ENCODE peak calls at places on chromosomes 4 and X, in seven cellular contexts. Q is right lobe of liver, E is suprapubic skin, J is Peyer's patch, U is heart left ventricle, K is A549, N is stomach. I is an unnamed sample.

GRCh38 chrX:150587585-150588503 is 19.4 kb downstream of the MTM1 start:
- DNase-seq in N (no peak), J (no peak), Q (no peak), U (no peak), E (no peak), K (peak), I (no peak)

GRCh38 chr4:170990989-170991589 is 822.1 kb upstream of the GALNTL6 start:
- DNase-seq in Q (no peak), J (no peak), K (no peak), U (no peak), N (no peak), E (no peak), I (no peak)

GRCh38 chr4:53640576-53641459 is 49.5 kb upstream of the LNX1 start:
- DNase-seq in J (no peak), N (peak), K (no peak), E (no peak), Q (no peak), U (no peak), I (no peak)

GRCh38 chrX:40132751-40133150 is 35.0 kb upstream of the BCOR start:
- DNase-seq in K (peak), Q (peak), E (no peak), J (peak), U (peak), N (peak), I (peak)

GRCh38 chrX:12753366-12753765 is 37.8 kb upstream of the PRPS2 start:
- DNase-seq in Q (no peak), K (no peak), J (no peak), U (no peak), E (no peak), N (no peak), I (no peak)

GRCh38 chrX:80578518-80579105 is 158.4 kb downstream of the TENT5D start:
- DNase-seq in N (no peak), E (no peak), U (no peak), K (no peak), J (no peak), Q (no peak), I (no peak)

GRCh38 chr4:164997324-164997723 is 19.9 kb upstream of the TRIM61 start:
- DNase-seq in N (no peak), U (no peak), Q (no peak), K (no peak), J (no peak), E (no peak), I (no peak)

GRCh38 chrX:373641-374471 is 12.9 kb downstream of the PPP2R3B start:
- DNase-seq in E (no peak), Q (no peak), K (peak), U (peak), J (no peak), N (no peak), I (no peak)

GRCh38 chrX:40644821-40645358 is 2.5 kb downstream of the CXorf38 start:
- DNase-seq in Q (peak), U (peak), J (peak), E (no peak), K (no peak), N (peak), I (peak)

GRCh38 chrX:17038681-17039161 is 92.3 kb downstream of the REPS2 start:
- DNase-seq in U (no peak), Q (no peak), K (no peak), J (no peak), N (no peak), E (no peak), I (peak)

GRCh38 chr4:174550541-174550940 is 28.3 kb upstream of the HPGD start:
- DNase-seq in J (no peak), E (no peak), U (no peak), Q (no peak), N (no peak), K (no peak), I (no peak)

GRCh38 chr4:167873536-167873935 is 218.8 kb upstream of the ANXA10 start:
- DNase-seq in Q (no peak), N (no peak), U (no peak), K (no peak), J (no peak), E (no peak), I (no peak)

GRCh38 chr4:137387924-137388323 is 144.4 kb downstream of the PCDH18 start:
- DNase-seq in J (no peak), K (no peak), Q (no peak), E (no peak), N (no peak), U (no peak), I (no peak)

GRCh38 chrX:120514236-120514635 is 45.1 kb upstream of the LAMP2 start:
- DNase-seq in J (no peak), Q (no peak), U (no peak), K (peak), E (no peak), N (no peak), I (no peak)

GRCh38 chr4:152961752-152962117 is 25.6 kb downstream of the FHDC1 start:
- DNase-seq in J (no peak), N (no peak), K (no peak), Q (no peak), U (no peak), E (no peak), I (no peak)

GRCh38 chr4:139795476-139795875 is 129.9 kb downstream of the MGST2 start:
- DNase-seq in Q (no peak), K (no peak), N (no peak), J (no peak), E (no peak), U (no peak), I (no peak)

GRCh38 chr4:112381996-112382692 is 85.0 kb downstream of the ALPK1 start:
- DNase-seq in U (no peak), K (no peak), N (no peak), Q (no peak), E (no peak), J (no peak), I (no peak)

GRCh38 chr4:163462556-163462955 is 11.0 kb downstream of the TKTL2 start:
- DNase-seq in U (no peak), K (no peak), J (no peak), E (no peak), Q (no peak), N (no peak), I (no peak)

GRCh38 chr4:176360446-176360845 is 40.7 kb downstream of the SPCS3 start:
- DNase-seq in J (no peak), K (no peak), N (no peak), Q (no peak), E (no peak), U (no peak), I (no peak)

GRCh38 chrX:147911192-147912022 is at the start of gene FMR1:
- DNase-seq in Q (peak), N (peak), K (peak), U (peak), E (peak), J (peak), I (peak)

GRCh38 chr4:153759407-153760226 is at the start of gene RNF175:
- DNase-seq in E (no peak), J (no peak), Q (no peak), U (no peak), N (no peak), K (no peak), I (no peak)

GRCh38 chrX:96761566-96761965 is 76.9 kb downstream of the DIAPH2 start:
- DNase-seq in U (no peak), N (no peak), K (no peak), Q (no peak), E (no peak), J (no peak), I (no peak)

GRCh38 chr4:38804654-38805295 is at the start of gene TLR1:
- DNase-seq in K (no peak), J (no peak), U (no peak), E (no peak), Q (no peak), N (no peak), I (no peak)

GRCh38 chr4:149707862-149708261 is 107.8 kb downstream of the IQCM start:
- DNase-seq in K (no peak), Q (no peak), E (no peak), J (no peak), U (no peak), N (no peak), I (no peak)

GRCh38 chr4:181479145-181479544 is 764.1 kb upstream of the TENM3 start:
- DNase-seq in Q (no peak), K (no peak), E (no peak), U (no peak), N (no peak), J (no peak), I (no peak)

GRCh38 chrX:68841251-68842049 is 12.6 kb downstream of the EFNB1 start:
- DNase-seq in J (peak), U (no peak), Q (peak), N (peak), K (no peak), E (no peak), I (no peak)

GRCh38 chr4:128287159-128287870 is at the start of gene PGRMC2:
- DNase-seq in Q (peak), E (peak), J (no peak), U (peak), K (peak), N (no peak), I (no peak)

GRCh38 chrX:117120700-117121099 is 657.9 kb upstream of the CT83 start:
- DNase-seq in U (no peak), K (no peak), N (no peak), Q (no peak), E (no peak), J (no peak), I (no peak)

GRCh38 chr4:53365486-53366300 is at the start of gene SCFD2:
- DNase-seq in U (peak), E (peak), J (peak), Q (peak), N (peak), K (peak), I (peak)

GRCh38 chrX:153400146-153401132 is 711 bp downstream of the PNMA6E start:
- DNase-seq in N (peak), J (no peak), E (no peak), U (no peak), Q (no peak), K (peak), I (no peak)

GRCh38 chr4:8922481-8922880 is 50.8 kb upstream of the HMX1 start:
- DNase-seq in N (peak), E (peak), Q (peak), J (no peak), U (no peak), K (no peak), I (no peak)

GRCh38 chrX:129433461-129433860 is 89.8 kb downstream of the SMARCA1 start:
- DNase-seq in E (no peak), K (no peak), N (no peak), J (no peak), U (no peak), Q (no peak), I (no peak)

GRCh38 chr4:2441393-2442174 is 22.8 kb downstream of the CFAP99 start:
- DNase-seq in U (peak), E (no peak), K (peak), N (peak), J (peak), Q (no peak), I (no peak)

GRCh38 chrX:39398215-39398972 is 597.1 kb downstream of the MID1IP1 start:
- DNase-seq in N (peak), U (no peak), K (no peak), E (no peak), Q (no peak), J (no peak), I (no peak)

GRCh38 chrX:149453030-149453429 is 52.1 kb downstream of the IDS start:
- DNase-seq in E (no peak), N (no peak), K (peak), J (no peak), U (no peak), Q (no peak), I (no peak)

GRCh38 chr4:183621875-183622274 is 37.1 kb downstream of the RWDD4 start:
- DNase-seq in Q (no peak), N (no peak), U (no peak), K (no peak), E (no peak), J (no peak), I (no peak)

GRCh38 chr4:6349896-6350295 is 80.2 kb downstream of the WFS1 start:
- DNase-seq in K (no peak), J (no peak), N (no peak), U (no peak), E (no peak), Q (no peak), I (no peak)

GRCh38 chrX:107626481-107626880 is 1.8 kb upstream of the PRPS1 start:
- DNase-seq in Q (no peak), K (no peak), J (no peak), U (no peak), E (no peak), N (no peak), I (no peak)

GRCh38 chrX:136909119-136909705 is 28.7 kb upstream of the RBMX start:
- DNase-seq in N (peak), E (peak), K (peak), J (peak), Q (peak), U (peak), I (peak)
- TF ChIP-seq CTCF in N (no peak), E (no peak), K (no peak), J (no peak), Q (no peak), U (no peak), I (no peak)

DNA sequence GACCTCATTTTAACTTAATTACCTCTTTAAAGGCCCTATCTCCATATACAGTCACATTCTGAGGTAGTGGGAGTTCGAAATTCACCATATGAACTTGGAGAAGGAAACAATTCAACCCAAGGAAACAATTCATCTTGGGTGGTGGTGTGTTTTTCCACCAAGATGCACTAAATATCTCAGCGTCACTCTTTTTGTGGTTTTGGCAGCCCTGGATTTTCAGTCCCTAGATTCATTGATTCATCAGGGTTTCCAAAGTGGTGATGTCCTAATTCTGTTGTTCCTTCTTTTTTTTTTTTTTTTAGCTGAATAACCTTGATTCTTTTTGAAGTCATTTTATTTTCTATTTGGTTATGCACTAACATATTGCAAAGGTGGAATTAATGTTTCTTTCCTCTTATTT is 162.6 kb upstream of the RAPGEF2 start:
- DNase-seq in E (no peak), U (no peak), J (no peak), N (no peak), Q (no peak), K (no peak), I (no peak)
- TF ChIP-seq POLR2A in E (no peak), U (no peak), J (no peak), N (no peak), Q (no peak), K (no peak), I (no peak)

GRCh38 chr4:1058198-1058996 is 47.0 kb downstream of the FGFRL1 start:
- DNase-seq in Q (peak), U (peak), J (peak), E (peak), K (no peak), N (peak), I (peak)
- H3K27ac ChIP-seq in Q (no peak), U (no peak), J (no peak), E (no peak), K (no peak), N (no peak), I (no peak)

DNA sequence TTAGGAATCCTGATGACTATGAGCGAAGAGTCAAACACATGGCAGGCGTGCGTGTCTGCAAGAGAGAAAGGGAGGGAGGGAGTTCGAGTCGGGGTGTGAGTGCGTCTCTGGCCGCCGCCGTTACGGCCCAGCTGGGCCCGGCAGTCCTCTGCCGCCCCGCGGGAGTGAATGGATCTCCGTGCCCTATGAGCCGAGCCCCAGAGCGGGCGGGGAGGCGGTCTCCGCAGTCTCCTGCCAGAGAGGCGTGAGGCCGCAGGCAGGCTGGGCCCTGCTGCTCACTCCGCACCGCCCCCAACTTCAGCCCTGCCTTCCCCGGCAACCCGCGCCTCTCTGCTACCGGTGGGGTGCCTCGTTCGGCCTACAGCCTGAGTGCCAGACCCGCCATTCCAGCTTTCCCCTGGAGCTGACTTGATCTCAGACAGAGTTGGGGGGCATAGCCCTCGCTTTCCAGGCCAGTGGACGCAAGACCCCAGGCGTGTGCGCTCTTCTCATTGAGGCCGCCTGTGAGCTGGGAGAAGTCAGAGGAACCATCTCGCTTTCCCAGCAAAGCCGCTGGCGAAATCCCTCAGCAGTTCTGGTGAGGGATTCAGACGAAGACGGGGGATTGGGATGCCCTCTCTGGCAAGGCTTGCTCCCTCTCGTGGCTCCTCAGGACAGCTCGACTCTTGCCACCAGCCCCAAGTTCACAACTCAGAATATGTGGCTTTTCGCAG is 1.4 kb downstream of the SLC16A2 start:
- DNase-seq in J (peak), N (peak), K (no peak), U (peak), E (peak), Q (peak), I (peak)
- TF ChIP-seq CTCF in J (no peak), N (no peak), K (no peak), U (no peak), E (no peak), Q (peak), I (no peak)

I was measured in ovary.